ENCODE peak calls at places on chromosomes 2 and 18, in five cellular contexts. W is heart right ventricle, X is kidney, O is esophagus squamous epithelium, R is tibial artery. G is an unnamed sample.

GRCh38 chr2:19859565-19859964 is 42.2 kb downstream of the TTC32 start:
- DNase-seq in X (no peak), W (no peak), O (no peak), R (no peak), G (no peak)

GRCh38 chr18:49747876-49748275 is 65.5 kb downstream of the ACAA2 start:
- DNase-seq in R (no peak), W (no peak), X (no peak), O (no peak), G (no peak)

GRCh38 chr2:237408280-237408679 is 5.7 kb downstream of the COL6A3 start:
- DNase-seq in W (peak; percentile 38), R (peak; percentile 73), X (no peak), O (no peak), G (no peak)

GRCh38 chr2:171416009-171416926 is 17.5 kb downstream of the METTL8 start:
- DNase-seq in R (peak; percentile 88), O (peak; percentile 25), W (peak; percentile 86), X (peak; percentile 89), G (peak; percentile 49)

GRCh38 chr2:25821225-25822056 is 56.8 kb downstream of the ASXL2 start:
- DNase-seq in O (no peak), X (no peak), W (no peak), R (no peak), G (no peak)

GRCh38 chr18:77191241-77191751 is 58.4 kb upstream of the GALR1 start:
- DNase-seq in W (no peak), O (no peak), R (no peak), X (no peak), G (no peak)

GRCh38 chr2:156511112-156511511 is 74.9 kb downstream of the GPD2 start:
- DNase-seq in X (no peak), R (no peak), W (no peak), O (no peak), G (no peak)

GRCh38 chr18:49476664-49477411 is 10.2 kb downstream of the C18orf32 start:
- DNase-seq in X (no peak), R (no peak), W (no peak), O (no peak), G (no peak)

GRCh38 chr18:13136056-13136688 is 82.4 kb upstream of the LDLRAD4 start:
- DNase-seq in X (peak; percentile 72), W (no peak), O (no peak), R (no peak), G (no peak)

GRCh38 chr2:120482334-120482733 is 136.4 kb downstream of the INHBB start:
- DNase-seq in R (peak; percentile 54), O (no peak), X (peak; percentile 45), W (no peak), G (no peak)

GRCh38 chr2:194610297-194610696 is 1046.7 kb upstream of the SLC39A10 start:
- DNase-seq in R (no peak), X (no peak), W (no peak), O (no peak), G (no peak)

GRCh38 chr2:148658807-148659722 is 14.5 kb downstream of the EPC2 start:
- DNase-seq in R (no peak), O (no peak), X (no peak), W (no peak), G (no peak)

GRCh38 chr2:232377319-232377718 is 1.2 kb upstream of the ALPP start:
- DNase-seq in W (no peak), R (peak; percentile 29), X (no peak), O (no peak), G (no peak)

GRCh38 chr2:23637011-23637778 is 252.2 kb downstream of the KLHL29 start:
- DNase-seq in O (no peak), X (no peak), W (peak; percentile 54), R (peak; percentile 79), G (no peak)

GRCh38 chr2:112187805-112188596 is 49.8 kb downstream of the FBLN7 start:
- DNase-seq in O (no peak), X (no peak), W (no peak), R (no peak), G (no peak)

GRCh38 chr2:141707486-141707885 is 423.3 kb downstream of the LRP1B start:
- DNase-seq in X (no peak), O (no peak), R (no peak), W (no peak), G (no peak)

GRCh38 chr2:36650031-36650430 is 46.5 kb upstream of the VIT start:
- DNase-seq in O (no peak), W (no peak), X (no peak), R (no peak), G (no peak)

GRCh38 chr18:10926565-10927194 is 222.7 kb downstream of the PIEZO2 start:
- DNase-seq in R (no peak), X (no peak), W (peak; percentile 12), O (no peak), G (no peak)

GRCh38 chr2:218785103-218785502 is 3.2 kb downstream of the CYP27A1 start:
- DNase-seq in X (no peak), O (no peak), W (no peak), R (no peak), G (no peak)

GRCh38 chr2:43127941-43128561 is 98.4 kb downstream of the ZFP36L2 start:
- DNase-seq in W (no peak), X (no peak), O (no peak), R (no peak), G (no peak)

GRCh38 chr2:10267551-10268465 is 34.9 kb upstream of the HPCAL1 start:
- DNase-seq in O (no peak), W (no peak), R (peak; percentile 56), X (peak; percentile 70), G (no peak)

GRCh38 chr2:111705206-111705605 is 178.8 kb downstream of the ANAPC1 start:
- DNase-seq in W (no peak), O (no peak), X (no peak), R (no peak), G (no peak)

GRCh38 chr2:159516241-159516758 is 100.0 kb downstream of the BAZ2B start:
- DNase-seq in R (no peak), X (no peak), O (no peak), W (no peak), G (no peak)
- TF ChIP-seq CTCF in R (no peak), X (peak; percentile 7), O (peak; percentile 7), W (no peak), G (no peak)

GRCh38 chr2:241547781-241548450 is 10.6 kb upstream of the BOK start:
- DNase-seq in R (no peak), X (peak; percentile 58), O (no peak), W (no peak), G (no peak)

GRCh38 chr2:241548451-241548835 is 10.1 kb upstream of the BOK start:
- DNase-seq in X (no peak), O (no peak), R (no peak), W (no peak), G (no peak)

GRCh38 chr2:241546771-241547498 is 11.6 kb upstream of the BOK start:
- DNase-seq in W (no peak), O (no peak), X (peak; percentile 80), R (no peak), G (no peak)

GRCh38 chr2:241545113-241545512 is 13.4 kb upstream of the BOK start:
- DNase-seq in O (no peak), X (peak; percentile 37), R (no peak), W (no peak), G (no peak)

DNA sequence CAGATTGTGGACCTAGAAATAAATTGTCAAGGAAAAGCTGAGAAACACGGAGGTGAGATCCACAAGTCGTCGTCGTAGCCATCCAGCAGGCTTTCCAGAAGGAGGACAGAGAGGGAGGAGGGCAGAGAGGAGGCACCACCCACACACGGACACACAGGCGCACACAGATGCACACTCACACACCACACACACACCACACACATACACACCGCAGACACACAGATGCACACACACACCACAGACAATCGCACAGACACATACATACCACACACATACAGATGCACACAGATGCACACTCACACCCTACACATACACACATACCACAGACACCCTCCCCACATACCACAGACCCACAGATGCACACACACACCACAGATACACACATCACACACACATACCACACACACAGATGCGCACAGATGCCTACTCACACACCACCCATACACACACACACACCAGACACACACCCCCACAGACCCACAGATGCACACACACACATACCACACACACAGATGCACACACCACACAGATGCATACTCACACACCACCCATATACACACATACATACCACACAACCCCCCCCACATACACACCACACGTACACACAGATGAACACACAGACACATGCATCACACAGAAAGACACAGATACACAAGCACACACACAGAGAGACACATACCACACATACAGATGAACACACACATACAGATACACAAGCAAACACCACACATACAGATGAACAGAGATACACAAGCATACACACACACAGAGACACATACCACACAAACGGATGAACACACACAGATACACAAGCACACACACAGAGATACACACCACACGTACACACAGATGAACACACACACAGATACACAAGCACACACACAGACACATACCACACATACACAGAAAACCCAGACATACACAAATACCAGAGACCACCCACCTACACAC is 12.7 kb upstream of the BOK start:
- DNase-seq in W (no peak), R (no peak), O (no peak), X (peak; percentile 18), G (no peak)
- H3K9me3 ChIP-seq in W (no peaks in the 10 kb centered on the region), R (no peaks in the 10 kb centered on the region), O (no peaks in the 10 kb centered on the region), X (no peaks in the 10 kb centered on the region), G (no peaks in the 10 kb centered on the region)

GRCh38 chr2:88059979-88060906 is 4.7 kb upstream of the KRCC1 start:
- DNase-seq in O (no peak), X (no peak), R (no peak), W (no peak), G (no peak)
- TF ChIP-seq CTCF in O (peak; percentile 57), X (peak; percentile 67), R (peak; percentile 52), W (peak; percentile 78), G (peak; percentile 56)

GRCh38 chr2:115733190-115733775 is 1290.8 kb downstream of the DPP10 start:
- DNase-seq in X (no peak), O (no peak), W (no peak), R (no peak), G (no peak)
- H3K9me3 ChIP-seq in X (no peaks in the 10 kb centered on the region), O (no peaks in the 10 kb centered on the region), W (no peaks in the 10 kb centered on the region), R (no peaks in the 10 kb centered on the region), G (no peaks in the 10 kb centered on the region)

DNA sequence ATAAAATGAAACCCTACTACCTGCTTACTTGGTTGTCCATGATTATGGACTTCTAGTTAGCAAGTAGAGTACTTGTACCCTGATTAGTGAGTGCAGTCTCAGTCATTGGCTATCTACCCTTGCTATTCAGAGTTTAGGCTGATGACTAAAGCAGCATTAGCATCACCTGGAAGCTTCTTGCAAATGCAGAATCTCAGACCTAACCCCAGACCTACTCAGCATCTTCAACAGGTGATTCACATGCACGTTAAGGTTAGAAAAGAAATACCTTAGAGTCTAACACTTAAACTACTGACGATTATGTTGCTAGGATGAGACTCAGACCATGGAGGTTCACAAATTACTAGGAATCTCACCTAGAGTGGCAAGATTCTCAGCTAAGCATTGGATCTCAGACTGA is 399.9 kb upstream of the FANCL start:
- DNase-seq in W (no peak), X (no peak), R (no peak), O (no peak), G (no peak)
- TF ChIP-seq CTCF in W (no peak), X (no peak), R (no peak), O (no peak), G (no peak)

GRCh38 chr2:118521960-118522359 is 325.5 kb downstream of the EN1 start:
- DNase-seq in R (no peak), X (no peak), O (no peak), W (no peak), G (no peak)
- H3K9me3 ChIP-seq in R (no peaks in the 10 kb centered on the region), X (peaks cover 16% of the 10 kb centered on the region), O (no peaks in the 10 kb centered on the region), W (peaks cover 3% of the 10 kb centered on the region), G (no peaks in the 10 kb centered on the region)

GRCh38 chr18:3054214-3054613 is 41.3 kb upstream of the LPIN2 start:
- DNase-seq in O (no peak), X (no peak), W (no peak), R (no peak), G (no peak)
- TF ChIP-seq CTCF in O (no peak), X (no peak), W (no peak), R (no peak), G (no peak)